ENCODE peak calls at places on chromosome 18, in five cellular contexts. L is neural progenitor cell, F is GM23248, R is MM.1S, B is PC-3. T is an unnamed sample. For H3F3A, the result is how much of the 10 kb centered on the place peaks cover.

GRCh38 chr18:63317982-63318881 is 1.3 kb downstream of the BCL2 start:
- DNase-seq in L (peak), F (peak), R (peak), B (no peak), T (peak)

GRCh38 chr18:79582978-79583377 is 96.6 kb upstream of the CTDP1 start:
- DNase-seq in L (no peak), F (no peak), R (no peak), B (no peak), T (no peak)

GRCh38 chr18:1522249-1522615 is 617.6 kb downstream of the ADCYAP1 start:
- DNase-seq in L (no peak), F (no peak), R (no peak), B (no peak), T (no peak)

GRCh38 chr18:39435209-39435608 is 1869.6 kb upstream of the CELF4 start:
- DNase-seq in L (no peak), F (no peak), R (no peak), B (no peak), T (no peak)

GRCh38 chr18:14965553-14965952 is 217.6 kb downstream of the ANKRD30B start:
- DNase-seq in L (no peak), F (no peak), R (no peak), B (no peak), T (no peak)

GRCh38 chr18:79645291-79645983 is 34.2 kb upstream of the CTDP1 start:
- DNase-seq in L (no peak), F (no peak), R (peak), B (no peak), T (no peak)

GRCh38 chr18:47260924-47261701 is 9.7 kb upstream of the SKOR2 start:
- DNase-seq in L (peak), F (no peak), R (no peak), B (no peak), T (peak)

GRCh38 chr18:79975985-79976680 is 11.7 kb downstream of the HSBP1L1 start:
- DNase-seq in L (no peak), F (no peak), R (no peak), B (no peak), T (no peak)

GRCh38 chr18:13265901-13266207 is 47.3 kb downstream of the LDLRAD4 start:
- DNase-seq in L (no peak), F (peak), R (no peak), B (no peak), T (no peak)

GRCh38 chr18:13680612-13681011 is 45.7 kb downstream of the FAM210A start:
- DNase-seq in L (peak), F (no peak), R (no peak), B (no peak), T (peak)

GRCh38 chr18:8722946-8723477 is 17.7 kb downstream of the MTCL1 start:
- DNase-seq in L (no peak), F (no peak), R (no peak), B (no peak), T (no peak)

GRCh38 chr18:22169011-22169888 is at the start of gene GATA6:
- DNase-seq in L (peak), F (peak), R (no peak), B (peak), T (peak)

GRCh38 chr18:22171263-22171838 is 2.0 kb downstream of the GATA6 start:
- DNase-seq in L (peak), F (peak), R (no peak), B (no peak), T (no peak)

GRCh38 chr18:22168360-22168921 is 948 bp upstream of the GATA6 start:
- DNase-seq in L (peak), F (no peak), R (no peak), B (peak), T (peak)

GRCh38 chr18:22170421-22171262 is 1.3 kb downstream of the GATA6 start:
- DNase-seq in L (peak), F (peak), R (no peak), B (peak), T (peak)

GRCh38 chr18:22169889-22170420 is 566 bp downstream of the GATA6 start:
- DNase-seq in L (no peak), F (peak), R (no peak), B (peak), T (peak)
- TF ChIP-seq EZH2 in L (peak), F (no peak), R (no peak), B (no peak), T (peak)

DNA sequence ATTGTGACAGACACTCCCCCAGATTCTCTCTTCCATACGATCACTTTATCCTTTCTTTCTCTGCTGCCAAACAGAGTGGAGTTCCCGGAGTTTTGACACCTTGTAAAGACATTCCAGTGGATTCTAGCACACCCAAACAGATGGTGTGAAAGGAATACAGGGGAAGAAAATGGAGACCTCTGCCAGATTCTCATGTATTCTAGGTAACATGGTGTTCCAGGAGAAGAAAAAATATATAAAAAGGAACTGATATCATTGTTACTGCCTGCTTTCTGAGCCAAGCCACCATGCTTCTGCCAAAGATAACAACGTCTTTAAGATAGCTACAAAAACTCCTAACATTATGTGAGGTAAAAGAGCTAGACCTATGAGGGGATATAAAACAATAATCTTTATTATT is 136.5 kb downstream of the TXNL1 start:
- DNase-seq in L (no peak), F (no peak), R (no peak), B (no peak), T (no peak)
- H3F3A ChIP-seq in L (under half), F (under half), R (under half), B (under half), T (under half)

GRCh38 chr18:54957987-54958386 is 1.3 kb downstream of the CCDC68 start:
- DNase-seq in L (no peak), F (no peak), R (no peak), B (peak), T (peak)
- TF ChIP-seq EZH2phosphoT487 in L (no peak), F (no peak), R (no peak), B (no peak), T (no peak)

GRCh38 chr18:6413554-6414117 is 1.1 kb downstream of the L3MBTL4 start:
- DNase-seq in L (peak), F (no peak), R (no peak), B (no peak), T (no peak)
- TF ChIP-seq EZH2 in L (no peak), F (peak), R (no peak), B (no peak), T (no peak)

GRCh38 chr18:48454146-48454796 is 45.1 kb upstream of the ZBTB7C start:
- DNase-seq in L (no peak), F (no peak), R (no peak), B (no peak), T (no peak)
- H3F3A ChIP-seq in L (under half), F (under half), R (under half), B (under half), T (under half)

GRCh38 chr18:295756-296155 is 27.9 kb upstream of the THOC1 start:
- DNase-seq in L (no peak), F (peak), R (no peak), B (no peak), T (no peak)
- TF ChIP-seq EZH2phosphoT487 in L (no peak), F (no peak), R (no peak), B (no peak), T (no peak)

GRCh38 chr18:4578449-4578848 is 123.3 kb upstream of the DLGAP1 start:
- DNase-seq in L (no peak), F (no peak), R (no peak), B (no peak), T (no peak)
- TF ChIP-seq EZH2 in L (no peak), F (no peak), R (no peak), B (no peak), T (no peak)

GRCh38 chr18:50159654-50160046 is 35.3 kb downstream of the MYO5B start:
- DNase-seq in L (no peak), F (no peak), R (no peak), B (no peak), T (no peak)
- H3F3A ChIP-seq in L (under half), F (under half), R (under half), B (under half), T (under half)

GRCh38 chr18:23324056-23324811 is 128.9 kb upstream of the RIOK3 start:
- DNase-seq in L (no peak), F (no peak), R (no peak), B (no peak), T (peak)
- TF ChIP-seq EZH2phosphoT487 in L (no peak), F (no peak), R (no peak), B (no peak), T (no peak)